ENCODE peak calls at places on chromosomes 13 and 19, in five cellular contexts. Y is stimulated activated CD4-positive, alpha-beta T cell treated with anti-CD3 and anti-CD28 coated beads, Interleukin-2, amount 100 ng/mL, for 48 hours; G is stimulated activated CD8-positive, alpha-beta memory T cell treated with anti-CD3 and anti-CD28 coated beads, Interleukin-4, amount 100 ng/mL, for 48 hours; Q is fibroblast of mammary gland; I is astrocyte of the cerebellum. O is an unnamed sample.

GRCh38 chr13:24270639-24271131 is 38.7 kb upstream of the C1QTNF9 start:
- DNase-seq in Y (peak), G (peak), Q (peak), I (no peak), O (peak)

GRCh38 chr19:27975419-27976005 is 1237.4 kb downstream of the UQCRFS1 start:
- DNase-seq in Y (no peak), G (no peak), Q (no peak), I (no peak), O (no peak)

GRCh38 chr19:35901055-35901644 is 810 bp upstream of the NFKBID start:
- DNase-seq in Y (no peak), G (no peak), Q (peak), I (no peak), O (no peak)

GRCh38 chr19:10295305-10295846 is 5.6 kb downstream of the ICAM5 start:
- DNase-seq in Y (no peak), G (peak), Q (no peak), I (no peak), O (no peak)

GRCh38 chr13:98254541-98254940 is 77.5 kb upstream of the RNF113B start:
- DNase-seq in Y (no peak), G (no peak), Q (peak), I (peak), O (no peak)

GRCh38 chr13:85265296-85265695 is 533.9 kb downstream of the SLITRK6 start:
- DNase-seq in Y (no peak), G (no peak), Q (no peak), I (no peak), O (no peak)

GRCh38 chr19:28700176-28700575 is 512.8 kb downstream of the UQCRFS1 start:
- DNase-seq in Y (no peak), G (no peak), Q (no peak), I (no peak), O (no peak)

GRCh38 chr13:76425930-76426329 is 460.3 kb downstream of the KCTD12 start:
- DNase-seq in Y (no peak), G (no peak), Q (peak), I (peak), O (peak)

GRCh38 chr13:76917096-76917495 is 30.9 kb upstream of the KCTD12 start:
- DNase-seq in Y (no peak), G (no peak), Q (peak), I (no peak), O (peak)

GRCh38 chr19:38039966-38040365 is 133.0 kb downstream of the SIPA1L3 start:
- DNase-seq in Y (no peak), G (no peak), Q (peak), I (no peak), O (peak)